ENCODE peak calls at places on chromosomes 5 and 9, in nine cellular contexts. L is mucosa of descending colon, H is bronchial epithelial cell, F is Calu3, I is lower leg skin, S is OCI-LY7, Y is AG09309, P is SK-N-SH, X is stomach. V is an unnamed sample.
A peak's percentile ranks its signal among the peaks of the same experiment; 100 is the strongest.

GRCh38 chr5:137273511-137273910 is 225.6 kb downstream of the SPOCK1 start:
- DNase-seq in S (no peak), Y (no peak), I (no peak), X (no peak), F (no peak), H (peak; percentile 60), P (no peak), L (no peak), V (no peak)

GRCh38 chr5:179819296-179820126 is 1.2 kb upstream of the SQSTM1 start:
- DNase-seq in I (peak; percentile 94), S (peak; percentile 47), L (peak; percentile 71), F (peak; percentile 90), X (peak; percentile 77), P (peak; percentile 59), H (peak; percentile 45), Y (no peak), V (peak; percentile 85)

GRCh38 chr5:143920772-143921171 is 108.8 kb downstream of the HMHB1 start:
- DNase-seq in Y (no peak), F (no peak), S (no peak), P (no peak), L (no peak), X (no peak), H (peak; percentile 62), I (no peak), V (no peak)

GRCh38 chr5:177457239-177458121 is 10.9 kb downstream of the PRR7 start:
- DNase-seq in F (peak; percentile 93), I (peak; percentile 92), H (peak; percentile 94), P (peak; percentile 92), Y (peak; percentile 81), X (peak; percentile 77), S (peak; percentile 95), L (peak; percentile 78), V (peak; percentile 89)

GRCh38 chr5:34510002-34510401 is 146.1 kb upstream of the RAI14 start:
- DNase-seq in L (no peak), X (no peak), F (no peak), H (no peak), I (no peak), S (no peak), Y (no peak), P (no peak), V (no peak)

GRCh38 chr9:97363661-97364299 is 48.1 kb upstream of the TDRD7 start:
- DNase-seq in I (no peak), H (no peak), S (no peak), F (no peak), P (no peak), X (no peak), Y (no peak), L (no peak), V (no peak)

GRCh38 chr9:16206560-16206959 is 653.7 kb downstream of the CCDC171 start:
- DNase-seq in H (no peak), F (no peak), S (no peak), I (no peak), P (no peak), L (no peak), Y (no peak), X (no peak), V (no peak)

GRCh38 chr9:2209400-2209799 is 194.3 kb downstream of the SMARCA2 start:
- DNase-seq in Y (no peak), F (no peak), H (peak; percentile 69), L (no peak), S (no peak), I (no peak), X (no peak), P (no peak), V (no peak)

GRCh38 chr9:117763314-117763713 is 59.1 kb downstream of the TLR4 start:
- DNase-seq in I (no peak), L (no peak), Y (peak; percentile 13), S (no peak), F (no peak), X (no peak), P (no peak), H (peak; percentile 39), V (no peak)

GRCh38 chr5:57841671-57842375 is 359.2 kb upstream of the ACTBL2 start:
- DNase-seq in L (no peak), I (no peak), P (no peak), H (peak; percentile 99), Y (peak; percentile 83), F (peak; percentile 50), X (no peak), S (no peak), V (no peak)

GRCh38 chr5:104186100-104186499 is 623.5 kb upstream of the NUDT12 start:
- DNase-seq in P (no peak), X (no peak), L (peak; percentile 7), Y (no peak), I (peak; percentile 86), H (peak; percentile 38), S (peak; percentile 58), F (peak; percentile 30), V (no peak)

GRCh38 chr9:36345103-36345846 is 54.8 kb downstream of the RNF38 start:
- DNase-seq in P (no peak), F (no peak), I (no peak), Y (no peak), S (no peak), H (no peak), X (no peak), L (no peak), V (no peak)

GRCh38 chr5:31186672-31187267 is 6.7 kb upstream of the CDH6 start:
- DNase-seq in Y (no peak), F (no peak), S (peak; percentile 40), P (peak; percentile 37), X (no peak), H (peak; percentile 54), I (no peak), L (no peak), V (no peak)

GRCh38 chr9:136095028-136095494 is at the start of gene NACC2:
- DNase-seq in F (peak; percentile 73), P (peak; percentile 85), L (peak; percentile 82), X (peak; percentile 79), S (no peak), H (peak; percentile 28), Y (no peak), I (peak; percentile 93), V (peak; percentile 68)

GRCh38 chr9:72477862-72478564 is 43.4 kb upstream of the TMC1 start:
- DNase-seq in X (peak; percentile 41), S (no peak), P (no peak), F (peak; percentile 45), L (peak; percentile 61), Y (no peak), I (no peak), H (peak; percentile 96), V (no peak)

GRCh38 chr5:72300590-72301339 is 19.3 kb downstream of the MRPS27 start:
- DNase-seq in S (no peak), L (no peak), I (no peak), H (no peak), Y (no peak), P (no peak), X (no peak), F (no peak), V (no peak)

GRCh38 chr9:107176701-107177100 is 106.4 kb upstream of the RAD23B start:
- DNase-seq in S (no peak), H (no peak), I (no peak), X (no peak), F (no peak), L (no peak), P (peak; percentile 12), Y (no peak), V (no peak)

GRCh38 chr9:110183208-110184145 is 24.5 kb downstream of the C9orf152 start:
- DNase-seq in L (peak; percentile 83), X (peak; percentile 79), I (peak; percentile 87), Y (peak; percentile 29), P (peak; percentile 67), S (peak; percentile 76), H (peak; percentile 73), F (peak; percentile 71), V (peak; percentile 70)

GRCh38 chr5:8861764-8862163 is 684.1 kb downstream of the SEMA5A start:
- DNase-seq in F (no peak), I (no peak), H (no peak), P (no peak), S (no peak), Y (no peak), X (no peak), L (peak; percentile 55), V (no peak)

GRCh38 chr5:81021951-81022687 is 62.0 kb downstream of the RASGRF2 start:
- DNase-seq in I (no peak), X (no peak), L (no peak), Y (no peak), S (no peak), H (no peak), F (no peak), P (no peak), V (no peak)

GRCh38 chr9:78239506-78239905 is 3.6 kb downstream of the CEP78 start:
- DNase-seq in S (no peak), L (peak; percentile 78), Y (no peak), X (peak; percentile 55), F (no peak), H (peak; percentile 44), I (no peak), P (no peak), V (no peak)
- TF ChIP-seq CTCF in S (no peak), L (no peak), Y (no peak), X (no peak), F (no peak), H (peak; percentile 83), I (no peak), P (no peak), V (no peak)

DNA sequence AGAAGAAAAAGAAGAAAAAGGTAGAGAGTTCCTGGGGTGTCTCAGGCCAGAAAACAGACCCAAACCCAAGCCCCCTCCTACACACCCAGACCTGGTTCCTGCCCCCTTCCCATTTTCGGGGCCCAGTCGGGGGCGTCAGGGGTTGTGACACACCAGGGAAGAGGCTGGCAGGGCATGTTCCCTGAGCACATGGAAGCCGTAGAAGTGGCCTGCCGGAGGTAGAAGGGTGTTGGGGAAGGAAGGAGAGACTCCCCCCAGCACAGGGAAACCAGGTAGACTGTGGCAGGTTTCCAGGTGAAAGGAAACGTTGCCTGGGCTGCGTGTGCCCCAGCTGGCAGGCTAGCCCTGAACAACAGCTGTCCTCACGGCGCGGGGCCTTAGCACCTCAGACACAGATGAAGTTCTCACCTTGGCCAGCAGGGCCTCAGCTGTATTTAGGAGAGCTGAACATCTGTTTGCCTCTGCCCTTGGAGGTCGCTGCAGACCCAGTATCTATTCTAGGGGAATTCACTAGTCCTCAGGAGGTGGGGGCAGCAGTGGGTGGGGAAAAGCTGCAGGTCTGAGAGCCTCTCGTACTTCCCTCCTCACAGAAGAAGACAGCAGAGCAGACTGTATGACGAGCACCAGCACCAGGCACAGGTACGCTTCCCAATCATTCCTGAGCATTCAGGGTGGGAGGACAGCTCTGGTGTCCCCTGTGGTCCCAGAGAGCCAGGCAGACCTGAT is 14.1 kb downstream of the CD74 start:
- DNase-seq in H (no peak), P (no peak), I (no peak), L (no peak), X (peak; percentile 50), F (no peak), S (peak; percentile 89), Y (no peak), V (no peak)
- TF ChIP-seq CTCF in H (peak; percentile 21), P (peak; percentile 19), I (no peak), L (no peak), X (no peak), F (peak; percentile 47), S (peak; percentile 91), Y (no peak), V (peak; percentile 26)

GRCh38 chr5:163350083-163350482 is 87.3 kb upstream of the CCNG1 start:
- DNase-seq in I (no peak), F (no peak), H (peak; percentile 27), L (no peak), Y (no peak), X (no peak), P (peak; percentile 67), S (no peak), V (no peak)
- TF ChIP-seq CTCF in I (no peak), F (no peak), H (no peak), L (no peak), Y (no peak), X (no peak), P (peak; percentile 14), S (no peak), V (no peak)

GRCh38 chr5:84273517-84273883 is 111.2 kb downstream of the EDIL3 start:
- DNase-seq in P (no peak), X (no peak), L (no peak), Y (no peak), H (no peak), I (no peak), S (no peak), F (no peak), V (no peak)
- TF ChIP-seq CTCF in P (no peak), X (no peak), L (no peak), Y (no peak), H (no peak), I (no peak), S (no peak), F (no peak), V (no peak)